ENCODE peak calls at places on chromosomes 13 and 19, in five cellular contexts. One of them, this sample, is unnamed.
A peak's percentile ranks its signal among the peaks of the same experiment; 100 is the strongest.

GRCh38 chr19:49233163-49233562 is 75.6 kb downstream of the TRPM4 start:
- ATAC-seq in upper lobe of left lung: no peak
- ATAC-seq in RWPE2: no peak
- ATAC-seq in IMR-90: no peak
- ATAC-seq in heart left ventricle: no peak
- ATAC-seq in this sample: no peak

GRCh38 chr13:60759499-60759898 is 362.5 kb downstream of the TDRD3 start:
- ATAC-seq in upper lobe of left lung: no peak
- ATAC-seq in RWPE2: peak; percentile 40
- ATAC-seq in IMR-90: no peak
- ATAC-seq in heart left ventricle: no peak
- ATAC-seq in this sample: no peak

GRCh38 chr13:28679628-28680027 is 20.7 kb downstream of the POMP start:
- ATAC-seq in upper lobe of left lung: no peak
- ATAC-seq in RWPE2: peak; percentile 35
- ATAC-seq in IMR-90: peak; percentile 71
- ATAC-seq in heart left ventricle: peak; percentile 48
- ATAC-seq in this sample: no peak

GRCh38 chr13:106597759-106598395 is 29.9 kb upstream of the ARGLU1 start:
- ATAC-seq in upper lobe of left lung: peak; percentile 40
- ATAC-seq in RWPE2: no peak
- ATAC-seq in IMR-90: no peak
- ATAC-seq in heart left ventricle: no peak
- ATAC-seq in this sample: no peak

GRCh38 chr19:33552191-33552927 is 30.8 kb upstream of the PEPD start:
- ATAC-seq in upper lobe of left lung: no peak
- ATAC-seq in RWPE2: no peak
- ATAC-seq in IMR-90: no peak
- ATAC-seq in heart left ventricle: no peak
- ATAC-seq in this sample: no peak

GRCh38 chr13:42369071-42369795 is 97.3 kb downstream of the AKAP11 start:
- ATAC-seq in upper lobe of left lung: no peak
- ATAC-seq in RWPE2: no peak
- ATAC-seq in IMR-90: no peak
- ATAC-seq in heart left ventricle: no peak
- ATAC-seq in this sample: no peak

GRCh38 chr19:33905473-33905936 is 108.8 kb downstream of the KCTD15 start:
- ATAC-seq in upper lobe of left lung: peak; percentile 35
- ATAC-seq in RWPE2: no peak
- ATAC-seq in IMR-90: no peak
- ATAC-seq in heart left ventricle: peak; percentile 74
- ATAC-seq in this sample: peak; percentile 32

GRCh38 chr19:35431147-35431807 is 16.8 kb upstream of the FFAR2 start:
- ATAC-seq in upper lobe of left lung: peak; percentile 17
- ATAC-seq in RWPE2: no peak
- ATAC-seq in IMR-90: no peak
- ATAC-seq in heart left ventricle: no peak
- ATAC-seq in this sample: no peak

GRCh38 chr19:45125975-45126493 is 33.1 kb downstream of the PPP1R37 start:
- ATAC-seq in upper lobe of left lung: peak; percentile 70
- ATAC-seq in RWPE2: peak; percentile 65
- ATAC-seq in IMR-90: peak; percentile 94
- ATAC-seq in heart left ventricle: peak; percentile 79
- ATAC-seq in this sample: peak; percentile 19

DNA sequence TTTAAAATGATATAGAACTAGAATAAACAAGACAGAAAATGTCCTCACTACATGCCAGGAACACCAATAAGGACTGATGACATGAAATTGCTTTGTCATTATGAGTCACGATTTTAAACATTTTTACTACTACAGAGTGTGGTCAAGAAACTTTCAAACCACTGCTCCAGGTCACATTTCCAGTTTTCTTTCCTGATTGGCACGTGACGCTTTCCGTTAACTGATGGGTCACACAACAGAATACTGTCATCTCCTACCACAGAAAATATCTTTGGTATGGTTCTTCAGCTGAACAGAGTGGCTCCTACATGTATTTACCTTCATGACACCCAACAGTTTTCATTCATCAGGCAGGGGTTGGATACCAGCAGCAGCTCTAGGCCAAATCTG is 147.2 kb downstream of the RNF17 start:
- ATAC-seq in upper lobe of left lung: no peak
- ATAC-seq in RWPE2: no peak
- ATAC-seq in IMR-90: peak; percentile 76
- ATAC-seq in heart left ventricle: no peak
- ATAC-seq in this sample: no peak
- TF ChIP-seq CTCF in upper lobe of left lung: no peak
- TF ChIP-seq CTCF in RWPE2: no peak
- TF ChIP-seq CTCF in IMR-90: no peak
- TF ChIP-seq CTCF in heart left ventricle: no peak
- TF ChIP-seq CTCF in this sample: no peak

GRCh38 chr19:11194657-11195056 is 2.7 kb downstream of the KANK2 start:
- ATAC-seq in upper lobe of left lung: no peak
- ATAC-seq in RWPE2: no peak
- ATAC-seq in IMR-90: peak; percentile 2
- ATAC-seq in heart left ventricle: no peak
- ATAC-seq in this sample: no peak
- H3K4me3 ChIP-seq in upper lobe of left lung: peak overlapping the region; percentile 84
- H3K4me3 ChIP-seq in RWPE2: no peak overlapping the region
- H3K4me3 ChIP-seq in IMR-90: peak overlapping the region; percentile 54
- H3K4me3 ChIP-seq in heart left ventricle: peak overlapping the region; percentile 86
- H3K4me3 ChIP-seq in this sample: peak overlapping the region; percentile 86

DNA sequence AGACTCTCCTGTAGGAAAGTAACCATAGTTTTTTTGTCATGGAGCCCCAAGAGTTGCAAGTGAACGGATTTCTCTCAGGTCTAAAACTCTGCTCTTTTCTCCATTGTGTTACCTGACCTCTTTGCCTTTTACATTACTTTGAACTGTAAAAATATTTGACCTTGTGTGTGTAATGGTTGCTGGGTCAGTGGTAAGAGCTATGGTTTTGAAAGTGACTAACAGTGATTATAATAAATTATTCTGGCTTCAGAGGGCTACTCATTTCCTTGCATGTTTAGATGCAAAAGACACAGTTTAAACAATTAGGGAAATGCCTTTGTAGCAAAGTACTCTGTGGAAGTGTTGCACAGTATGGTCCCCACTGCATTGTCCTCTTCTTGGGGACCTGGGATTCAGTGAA is 29.3 kb upstream of the PSG8 start:
- ATAC-seq in upper lobe of left lung: no peak
- ATAC-seq in RWPE2: no peak
- ATAC-seq in IMR-90: peak; percentile 55
- ATAC-seq in heart left ventricle: no peak
- ATAC-seq in this sample: no peak
- TF ChIP-seq CTCF in upper lobe of left lung: no peak
- TF ChIP-seq CTCF in RWPE2: no peak
- TF ChIP-seq CTCF in IMR-90: no peak
- TF ChIP-seq CTCF in heart left ventricle: no peak
- TF ChIP-seq CTCF in this sample: no peak

DNA sequence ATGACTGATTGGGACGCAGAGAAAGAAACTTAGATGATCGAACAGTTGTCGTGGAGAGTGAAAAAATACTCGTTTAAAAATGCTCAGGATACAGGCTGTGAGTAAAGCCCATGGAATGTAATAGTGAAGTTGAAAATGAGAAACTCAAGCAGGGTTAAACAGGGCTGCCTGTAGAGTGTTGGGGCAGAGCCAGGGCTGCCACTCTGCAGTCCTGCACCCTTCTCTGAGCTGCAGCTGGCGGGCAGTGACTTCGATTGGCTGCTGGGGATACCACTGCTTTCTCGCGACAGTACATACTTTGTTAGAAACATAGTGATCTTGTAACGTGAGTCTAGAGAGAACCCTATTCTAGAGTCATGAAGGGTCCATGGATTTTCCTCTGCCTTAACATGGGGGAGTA is 95.4 kb downstream of the ARHGEF7 start:
- ATAC-seq in upper lobe of left lung: peak; percentile 62
- ATAC-seq in RWPE2: peak; percentile 84
- ATAC-seq in IMR-90: peak; percentile 97
- ATAC-seq in heart left ventricle: peak; percentile 54
- ATAC-seq in this sample: peak; percentile 67
- H3K4me3 ChIP-seq in upper lobe of left lung: no peak overlapping the region
- H3K4me3 ChIP-seq in RWPE2: no peak overlapping the region
- H3K4me3 ChIP-seq in IMR-90: peak overlapping the region; percentile 53
- H3K4me3 ChIP-seq in heart left ventricle: no peak overlapping the region
- H3K4me3 ChIP-seq in this sample: no peak overlapping the region

DNA sequence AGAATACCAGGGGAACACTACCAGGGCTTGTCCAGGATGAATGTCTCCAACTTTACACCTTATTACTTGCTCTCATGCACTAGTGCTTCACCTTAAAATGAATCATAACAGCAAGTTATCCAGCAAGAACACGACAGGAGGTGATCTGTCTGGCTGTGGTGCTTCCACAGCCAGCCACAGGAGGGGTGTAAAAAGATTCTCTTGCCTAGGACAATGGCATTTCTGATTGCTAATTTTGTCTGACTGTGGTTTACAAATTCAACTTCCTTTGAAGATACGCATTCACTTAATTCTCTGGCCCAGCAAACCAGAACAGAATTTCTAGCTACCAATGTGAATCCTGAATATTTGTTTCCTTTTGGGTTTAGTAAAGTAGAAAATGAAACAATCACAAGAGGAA is 23.1 kb upstream of the COG3 start:
- ATAC-seq in upper lobe of left lung: no peak
- ATAC-seq in RWPE2: peak; percentile 90
- ATAC-seq in IMR-90: peak; percentile 56
- ATAC-seq in heart left ventricle: peak; percentile 57
- ATAC-seq in this sample: no peak
- TF ChIP-seq CTCF in upper lobe of left lung: no peak
- TF ChIP-seq CTCF in RWPE2: no peak
- TF ChIP-seq CTCF in IMR-90: no peak
- TF ChIP-seq CTCF in heart left ventricle: peak; percentile 14
- TF ChIP-seq CTCF in this sample: no peak

DNA sequence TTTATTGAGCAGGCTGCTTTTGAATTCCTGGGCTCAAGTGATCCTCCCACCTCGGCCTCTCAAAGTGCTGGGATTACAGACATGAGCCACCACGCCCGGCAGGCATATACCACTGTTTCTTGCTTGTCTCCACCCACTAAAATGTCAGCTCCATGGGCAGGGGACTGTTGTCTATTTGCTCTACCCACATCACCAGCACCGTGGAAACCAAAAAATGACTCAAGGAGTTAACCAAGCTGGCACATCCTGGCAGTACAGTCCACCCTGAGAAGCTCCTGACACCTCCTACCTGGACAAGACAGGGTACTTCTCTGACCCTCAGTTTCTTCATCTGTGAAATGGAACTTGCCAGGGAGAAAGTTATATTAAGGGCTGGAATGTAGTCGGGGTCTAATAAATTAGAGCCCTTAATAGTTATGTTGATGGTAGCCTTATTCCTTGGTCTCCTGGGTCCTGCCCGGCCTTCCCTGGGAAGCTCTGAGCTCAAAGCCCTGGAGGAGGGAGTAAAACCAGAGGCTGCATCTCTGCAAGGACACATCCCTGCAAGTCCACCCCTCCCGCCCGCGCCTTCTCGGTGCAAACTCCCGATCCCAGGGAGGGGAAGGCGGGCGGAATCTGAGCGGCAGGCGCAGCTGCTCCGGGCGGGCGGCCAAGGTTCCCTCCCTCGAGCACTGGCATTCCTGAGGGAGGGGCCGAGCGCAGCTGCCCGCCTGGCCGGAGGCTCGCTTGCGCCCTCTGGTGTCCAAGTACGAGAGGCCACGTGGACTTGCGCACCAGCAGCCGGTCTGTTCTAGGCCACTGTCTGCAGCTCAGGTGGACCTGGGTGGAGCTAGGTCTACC is 14.1 kb downstream of the RDH8 start:
- ATAC-seq in upper lobe of left lung: peak; percentile 99
- ATAC-seq in RWPE2: peak; percentile 94
- ATAC-seq in IMR-90: peak; percentile 99
- ATAC-seq in heart left ventricle: peak; percentile 99
- ATAC-seq in this sample: peak; percentile 98
- H3K4me3 ChIP-seq in upper lobe of left lung: no peak overlapping the region
- H3K4me3 ChIP-seq in RWPE2: no peak overlapping the region
- H3K4me3 ChIP-seq in IMR-90: no peak overlapping the region
- H3K4me3 ChIP-seq in heart left ventricle: no peak overlapping the region
- H3K4me3 ChIP-seq in this sample: no peak overlapping the region

This sample was measured in gastroesophageal sphincter.